ENCODE peak calls at places on chromosomes 5 and 9, in six cellular contexts. R, Q, Z, B, M and W are unnamed samples.
A peak's percentile ranks its signal among the peaks of the same experiment; 100 is the strongest.

GRCh38 chr5:21919417-21920022 is 933.6 kb downstream of the CDH12 start:
- DNase-seq in M (peak; percentile 13), Q (peak; percentile 33), Z (peak; percentile 65), R (peak; percentile 27), B (peak; percentile 53), W (peak; percentile 37)

GRCh38 chr5:111775224-111775623 is 18.2 kb upstream of the NREP start:
- DNase-seq in M (no peak), Q (no peak), R (no peak), Z (peak; percentile 88), B (no peak), W (no peak)

GRCh38 chr5:170597109-170597741 is 93.4 kb downstream of the KCNIP1 start:
- DNase-seq in M (peak; percentile 49), R (no peak), Q (peak; percentile 88), Z (peak; percentile 81), B (peak; percentile 98), W (peak; percentile 99)

GRCh38 chr5:126600631-126601511 is at the start of gene PHAX:
- DNase-seq in M (peak; percentile 88), Z (peak; percentile 86), B (peak; percentile 86), Q (peak; percentile 95), R (peak; percentile 83), W (peak; percentile 57)

GRCh38 chr5:102603670-102604069 is 104.9 kb upstream of the SLCO6A1 start:
- DNase-seq in Z (no peak), Q (no peak), M (no peak), B (no peak), R (no peak), W (no peak)

GRCh38 chr5:178093129-178093528 is 20.2 kb upstream of the N4BP3 start:
- DNase-seq in M (no peak), Z (no peak), Q (no peak), B (no peak), R (no peak), W (no peak)

GRCh38 chr5:170306381-170306790 is 8.8 kb upstream of the LCP2 start:
- DNase-seq in M (peak; percentile 27), Z (peak; percentile 33), R (no peak), B (peak; percentile 2), Q (peak; percentile 40), W (peak; percentile 21)

GRCh38 chr5:151221574-151221973 is 2.3 kb downstream of the CCDC69 start:
- DNase-seq in Q (peak; percentile 69), Z (peak; percentile 62), M (peak; percentile 37), R (no peak), B (no peak), W (no peak)

GRCh38 chr5:112472614-112473013 is 53.5 kb upstream of the EPB41L4A start:
- DNase-seq in R (no peak), Q (no peak), B (no peak), M (peak; percentile 71), Z (no peak), W (no peak)

GRCh38 chr5:135890867-135891266 is 4.8 kb downstream of the IL9 start:
- DNase-seq in M (no peak), B (peak; percentile 74), R (no peak), Z (no peak), Q (no peak), W (peak; percentile 89)

GRCh38 chr5:178199581-178200434 is 4.5 kb upstream of the HNRNPAB start:
- DNase-seq in B (no peak), M (no peak), Z (no peak), R (no peak), Q (no peak), W (no peak)

GRCh38 chr5:14249258-14250093 is 106.3 kb downstream of the TRIO start:
- DNase-seq in M (no peak), B (no peak), Z (no peak), R (no peak), Q (no peak), W (no peak)

GRCh38 chr5:138792181-138792808 is 39.1 kb downstream of the CTNNA1 start:
- DNase-seq in Q (no peak), M (no peak), R (no peak), Z (no peak), B (no peak), W (no peak)

GRCh38 chr5:146047396-146047795 is 58.0 kb downstream of the PLAC8L1 start:
- DNase-seq in Z (no peak), B (peak; percentile 93), Q (no peak), R (no peak), M (no peak), W (peak; percentile 93)

GRCh38 chr9:117268847-117269452 is 145.9 kb downstream of the ASTN2 start:
- DNase-seq in R (no peak), Z (no peak), Q (no peak), B (no peak), M (no peak), W (no peak)

GRCh38 chr9:106784076-106784475 is 78.9 kb upstream of the ZNF462 start:
- DNase-seq in M (no peak), R (no peak), Z (peak; percentile 88), Q (peak; percentile 24), B (no peak), W (no peak)

GRCh38 chr5:168177831-168178450 is 113.5 kb upstream of the WWC1 start:
- DNase-seq in B (no peak), Z (no peak), R (peak; percentile 42), Q (no peak), M (no peak), W (no peak)

GRCh38 chr5:6544561-6544935 is 88.3 kb downstream of the NSUN2 start:
- DNase-seq in Q (peak; percentile 47), M (no peak), B (no peak), Z (no peak), R (no peak), W (no peak)

GRCh38 chr5:54254482-54255198 is 55.7 kb downstream of the ARL15 start:
- DNase-seq in M (peak; percentile 63), B (peak; percentile 20), Z (peak; percentile 36), R (no peak), Q (peak; percentile 17), W (no peak)

GRCh38 chr5:24364711-24365110 is 280.1 kb downstream of the CDH10 start:
- DNase-seq in R (no peak), Z (no peak), B (no peak), M (no peak), Q (no peak), W (no peak)

GRCh38 chr5:72511371-72512178 is 4.4 kb upstream of the ZNF366 start:
- DNase-seq in Q (no peak), B (peak; percentile 58), R (no peak), Z (peak; percentile 58), M (peak; percentile 74), W (peak; percentile 68)

GRCh38 chr5:18736051-18736398 is 1101.8 kb downstream of the TAF11L14 start:
- DNase-seq in B (no peak), Q (no peak), R (no peak), Z (no peak), M (no peak), W (no peak)

GRCh38 chr5:149638136-149638535 is 56.8 kb downstream of the ARHGEF37 start:
- DNase-seq in M (no peak), R (no peak), Z (no peak), B (no peak), Q (no peak), W (no peak)

GRCh38 chr5:160469156-160470144 is 47.8 kb downstream of the PTTG1 start:
- DNase-seq in R (no peak), Z (no peak), M (no peak), B (peak; percentile 37), Q (no peak), W (peak; percentile 18)

GRCh38 chr9:2227468-2227867 is 212.3 kb downstream of the SMARCA2 start:
- DNase-seq in R (no peak), M (peak; percentile 10), Q (peak; percentile 59), B (no peak), Z (peak; percentile 69), W (no peak)

GRCh38 chr9:113477661-113478060 is 14.1 kb downstream of the RGS3 start:
- DNase-seq in B (no peak), M (no peak), Q (no peak), Z (no peak), R (no peak), W (no peak)

GRCh38 chr5:107377277-107377609 is 293.5 kb downstream of the EFNA5 start:
- DNase-seq in B (no peak), R (no peak), Z (no peak), M (no peak), Q (no peak), W (no peak)

GRCh38 chr5:161966544-161966943 is 101.0 kb upstream of the GABRG2 start:
- DNase-seq in Z (no peak), Q (no peak), M (no peak), R (no peak), B (peak; percentile 35), W (no peak)

GRCh38 chr5:180352116-180352975 is 790 bp downstream of the GFPT2 start:
- DNase-seq in R (peak; percentile 68), M (peak; percentile 8), Q (peak; percentile 74), B (no peak), Z (no peak), W (no peak)

GRCh38 chr5:77358566-77359205 is 133.4 kb downstream of the WDR41 start:
- DNase-seq in B (no peak), Q (peak; percentile 68), R (no peak), Z (peak; percentile 67), M (no peak), W (no peak)